ENCODE peak calls at places on chromosomes 3 and 15, in four cellular contexts. T is heart right ventricle, K is body of pancreas, U is bronchial epithelial cell. W is an unnamed sample.

GRCh38 chr15:43872416-43873020 is 45.7 kb downstream of the WDR76 start:
- DNase-seq in T (peak; percentile 57), K (peak; percentile 48), U (peak; percentile 64), W (peak; percentile 51)

GRCh38 chr3:179811321-179812095 is 158.7 kb downstream of the USP13 start:
- DNase-seq in T (peak; percentile 23), K (peak; percentile 51), U (peak; percentile 73), W (peak; percentile 65)

GRCh38 chr3:138479355-138479964 is 45.0 kb downstream of the ESYT3 start:
- DNase-seq in T (no peak), K (peak; percentile 31), U (peak; percentile 42), W (no peak)

GRCh38 chr3:177475266-177475665 is 278.0 kb upstream of the TBL1XR1 start:
- DNase-seq in T (no peak), K (no peak), U (no peak), W (no peak)

GRCh38 chr15:78111788-78112187 is 19.4 kb downstream of the SH2D7 start:
- DNase-seq in T (no peak), K (no peak), U (no peak), W (no peak)

GRCh38 chr3:120214161-120214560 is 70.9 kb downstream of the GPR156 start:
- DNase-seq in T (no peak), K (no peak), U (no peak), W (no peak)

GRCh38 chr3:60094392-60094947 is 1044.6 kb upstream of the CFAP20DC start:
- DNase-seq in T (no peak), K (no peak), U (no peak), W (no peak)

GRCh38 chr15:98800437-98801233 is 152.3 kb downstream of the IGF1R start:
- DNase-seq in T (peak; percentile 51), K (peak; percentile 46), U (peak; percentile 74), W (peak; percentile 66)

GRCh38 chr3:65830948-65831732 is 207.6 kb downstream of the MAGI1 start:
- DNase-seq in T (no peak), K (no peak), U (no peak), W (no peak)

GRCh38 chr15:74265046-74265639 is 29.0 kb downstream of the CCDC33 start:
- DNase-seq in T (peak; percentile 31), K (no peak), U (peak; percentile 8), W (no peak)

GRCh38 chr3:182740710-182741109 is 52.6 kb upstream of the ATP11B start:
- DNase-seq in T (no peak), K (no peak), U (peak; percentile 91), W (no peak)

GRCh38 chr15:40150163-40150925 is 10.5 kb upstream of the BUB1B start:
- DNase-seq in T (no peak), K (peak; percentile 38), U (peak; percentile 96), W (no peak)

GRCh38 chr15:70249616-70250015 is 151.9 kb upstream of the TLE3 start:
- DNase-seq in T (no peak), K (no peak), U (no peak), W (no peak)

GRCh38 chr15:50114381-50114780 is 4.7 kb downstream of the ATP8B4 start:
- DNase-seq in T (no peak), K (no peak), U (no peak), W (no peak)

GRCh38 chr3:178059124-178059523 is 477.1 kb upstream of the KCNMB2 start:
- DNase-seq in T (no peak), K (no peak), U (no peak), W (no peak)

GRCh38 chr3:108208831-108209230 is 13.4 kb downstream of the IFT57 start:
- DNase-seq in T (no peak), K (no peak), U (peak; percentile 58), W (no peak)

GRCh38 chr15:75033809-75034208 is 10.4 kb downstream of the PPCDC start:
- DNase-seq in T (no peak), K (no peak), U (no peak), W (no peak)

GRCh38 chr3:149576071-149576564 is 81.7 kb downstream of the WWTR1 start:
- DNase-seq in T (peak; percentile 68), K (no peak), U (peak; percentile 100), W (peak; percentile 90)

GRCh38 chr3:133797396-133798105 is 8.1 kb upstream of the SRPRB start:
- DNase-seq in T (no peak), K (no peak), U (peak; percentile 19), W (no peak)

GRCh38 chr3:140088058-140088457 is 153.1 kb downstream of the CLSTN2 start:
- DNase-seq in T (no peak), K (no peak), U (no peak), W (no peak)

GRCh38 chr3:53102601-53103147 is 27.6 kb downstream of the RFT1 start:
- DNase-seq in T (no peak), K (no peak), U (no peak), W (no peak)

GRCh38 chr3:114709102-114709501 is 415.3 kb downstream of the TIGIT start:
- DNase-seq in T (no peak), K (no peak), U (peak; percentile 92), W (peak; percentile 6)
- H3K4me3 ChIP-seq in T (no peak overlapping the region), K (no peak overlapping the region), U (no peak overlapping the region), W (no peak overlapping the region)

GRCh38 chr3:119033393-119034255 is 1.0 kb downstream of the IGSF11 start:
- DNase-seq in T (no peak), K (no peak), U (no peak), W (no peak)

GRCh38 chr3:119035014-119035346 is 334 bp upstream of the IGSF11 start:
- DNase-seq in T (no peak), K (no peak), U (no peak), W (no peak)

GRCh38 chr3:119034256-119035013 is at the start of gene IGSF11:
- DNase-seq in T (peak; percentile 44), K (peak; percentile 78), U (peak; percentile 10), W (no peak)
- TF ChIP-seq CTCF in T (peak; percentile 63), K (peak; percentile 47), U (peak; percentile 50), W (peak; percentile 30)

GRCh38 chr3:50341537-50341936 is 901 bp upstream of the RASSF1 start:
- DNase-seq in T (no peak), K (no peak), U (no peak), W (no peak)
- H3K4me3 ChIP-seq in T (peak overlapping the region; percentile 64), K (no peak overlapping the region), U (no peak overlapping the region), W (peak overlapping the region; percentile 58)

GRCh38 chr15:35293353-35294130 is 208.4 kb upstream of the NANOGP8 start:
- DNase-seq in T (no peak), K (no peak), U (peak; percentile 47), W (no peak)
- TF ChIP-seq CTCF in T (no peak), K (no peak), U (no peak), W (peak; percentile 45)

GRCh38 chr3:170372190-170372879 is 14.8 kb downstream of the SKIL start:
- DNase-seq in T (no peak), K (no peak), U (no peak), W (no peak)
- H3K4me3 ChIP-seq in T (no peak overlapping the region), K (no peak overlapping the region), U (no peak overlapping the region), W (no peak overlapping the region)

DNA sequence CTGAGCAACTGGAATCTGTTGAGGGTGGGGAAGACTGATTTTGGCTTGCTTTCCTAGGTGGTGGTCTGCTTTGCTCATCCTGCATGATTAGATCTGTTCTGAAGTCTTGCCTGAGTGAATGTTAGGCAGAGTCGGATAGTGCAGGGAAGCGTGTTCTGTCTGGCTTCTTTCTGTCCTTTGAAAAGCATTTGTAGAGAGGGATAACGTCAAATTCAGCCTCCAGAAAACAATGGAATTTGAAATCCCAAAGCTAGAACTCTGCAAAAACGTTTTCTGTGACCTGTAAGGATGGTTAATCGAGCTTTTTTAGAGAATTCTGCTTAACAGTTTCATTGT is 1.4 kb downstream of the GLCE start:
- DNase-seq in T (no peak), K (no peak), U (no peak), W (no peak)
- TF ChIP-seq CTCF in T (no peak), K (no peak), U (no peak), W (no peak)

DNA sequence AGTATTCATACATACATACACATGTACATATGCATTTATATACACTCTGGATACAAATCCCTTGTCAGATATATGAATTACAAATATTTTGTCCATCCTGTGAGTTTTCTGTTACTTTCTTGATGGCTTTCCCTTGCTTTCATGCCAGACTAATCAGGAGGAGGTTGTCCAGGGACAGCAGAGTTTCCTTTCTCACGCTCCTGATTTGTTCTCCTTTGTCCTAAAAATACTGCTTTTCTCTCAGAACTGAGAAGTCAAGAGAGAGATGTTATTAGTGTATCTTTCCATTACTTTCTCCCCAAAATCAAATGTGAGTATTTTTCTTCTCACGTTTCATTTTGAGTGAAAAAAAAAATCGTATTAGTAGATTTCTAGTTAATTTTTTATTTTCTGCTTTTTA is 12.1 kb upstream of the TCAIM start:
- DNase-seq in T (no peak), K (no peak), U (no peak), W (no peak)
- H3K4me3 ChIP-seq in T (no peak overlapping the region), K (no peak overlapping the region), U (no peak overlapping the region), W (no peak overlapping the region)

GRCh38 chr3:114496874-114497273 is 203.0 kb downstream of the TIGIT start:
- DNase-seq in T (no peak), K (no peak), U (peak; percentile 29), W (no peak)

GRCh38 chr3:114496466-114496865 is 202.6 kb downstream of the TIGIT start:
- DNase-seq in T (no peak), K (no peak), U (no peak), W (no peak)

GRCh38 chr3:114494498-114494897 is 200.7 kb downstream of the TIGIT start:
- DNase-seq in T (no peak), K (no peak), U (no peak), W (no peak)

GRCh38 chr3:114498779-114499370 is 205.0 kb downstream of the TIGIT start:
- DNase-seq in T (no peak), K (no peak), U (peak; percentile 92), W (no peak)

DNA sequence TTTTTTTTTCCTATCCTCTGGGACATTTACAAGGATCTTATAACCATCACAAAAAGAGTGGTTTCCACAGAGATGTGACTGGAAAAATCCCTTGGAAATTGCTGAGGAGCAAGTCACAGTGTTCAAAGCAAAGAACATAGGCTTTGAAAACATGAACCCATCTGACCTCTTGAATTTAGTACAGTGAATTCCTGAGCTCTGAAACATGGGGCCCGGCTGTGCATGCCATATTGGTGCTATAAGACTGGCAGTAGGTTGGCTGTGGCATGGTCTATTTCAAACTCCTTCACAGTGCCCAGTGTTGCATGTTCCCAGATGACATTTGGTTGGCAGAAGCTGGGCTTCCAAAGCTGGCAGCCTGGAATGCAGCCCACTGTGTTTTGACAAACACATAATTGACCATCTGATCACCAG is 202.2 kb downstream of the TIGIT start:
- DNase-seq in T (peak; percentile 77), K (no peak), U (peak; percentile 32), W (no peak)
- TF ChIP-seq CTCF in T (no peak), K (no peak), U (no peak), W (no peak)